ENCODE peak calls at places on chromosomes 3 and 15, in seven cellular contexts. A, N, I, U, O, R and Z are unnamed samples. For H3K27me3, the result is how much of the 10 kb centered on the place peaks cover.

GRCh38 chr3:16494094-16494493 is 19.4 kb downstream of the RFTN1 start:
- DNase-seq in A (no peak), N (no peak), I (no peak), U (no peak), O (no peak), R (no peak), Z (no peak)

GRCh38 chr15:44735482-44736260 is 657 bp upstream of the TRIM69 start:
- DNase-seq in A (no peak), N (peak), I (no peak), U (no peak), O (no peak), R (no peak), Z (peak)

GRCh38 chr15:83206387-83206970 is 1.1 kb downstream of the HDGFL3 start:
- DNase-seq in A (no peak), N (no peak), I (no peak), U (no peak), O (no peak), R (no peak), Z (no peak)

GRCh38 chr3:173479301-173479700 is 81.8 kb downstream of the NLGN1 start:
- DNase-seq in A (no peak), N (no peak), I (no peak), U (no peak), O (no peak), R (no peak), Z (no peak)

GRCh38 chr3:133703915-133704314 is 42.2 kb upstream of the TOPBP1 start:
- DNase-seq in A (no peak), N (no peak), I (no peak), U (no peak), O (no peak), R (no peak), Z (no peak)

GRCh38 chr3:185726254-185726967 is 98.4 kb downstream of the IGF2BP2 start:
- DNase-seq in A (peak), N (no peak), I (no peak), U (no peak), O (no peak), R (no peak), Z (no peak)

GRCh38 chr3:183202004-183202722 is 39.6 kb upstream of the LAMP3 start:
- DNase-seq in A (peak), N (no peak), I (no peak), U (no peak), O (no peak), R (no peak), Z (peak)

GRCh38 chr3:25820816-25821486 is 31.1 kb downstream of the OXSM start:
- DNase-seq in A (no peak), N (no peak), I (no peak), U (no peak), O (no peak), R (no peak), Z (no peak)

GRCh38 chr3:30531017-30531570 is 75.3 kb upstream of the TGFBR2 start:
- DNase-seq in A (no peak), N (no peak), I (no peak), U (no peak), O (no peak), R (no peak), Z (no peak)

GRCh38 chr3:127390365-127391025 is 102.6 kb upstream of the PRR20G start:
- DNase-seq in A (no peak), N (no peak), I (no peak), U (no peak), O (no peak), R (no peak), Z (no peak)

GRCh38 chr3:156161172-156161571 is 40.8 kb downstream of the KCNAB1 start:
- DNase-seq in A (no peak), N (no peak), I (no peak), U (peak), O (no peak), R (no peak), Z (no peak)

GRCh38 chr15:60423540-60423939 is 25.8 kb upstream of the ANXA2 start:
- DNase-seq in A (peak), N (no peak), I (no peak), U (peak), O (peak), R (no peak), Z (no peak)

GRCh38 chr15:65869954-65870871 is 922 bp downstream of the RAB11A start:
- DNase-seq in A (no peak), N (peak), I (no peak), U (peak), O (peak), R (peak), Z (peak)

GRCh38 chr15:87619161-87619960 is 637.2 kb downstream of the NTRK3 start:
- DNase-seq in A (no peak), N (no peak), I (no peak), U (peak), O (no peak), R (no peak), Z (no peak)

GRCh38 chr3:100389025-100389424 is 11.9 kb downstream of the TOMM70 start:
- DNase-seq in A (no peak), N (no peak), I (no peak), U (no peak), O (no peak), R (no peak), Z (no peak)

GRCh38 chr15:30033763-30034162 is 49.0 kb upstream of the GOLGA8J start:
- DNase-seq in A (no peak), N (no peak), I (no peak), U (no peak), O (no peak), R (no peak), Z (no peak)

GRCh38 chr3:36663666-36664291 is 100.6 kb downstream of the DCLK3 start:
- DNase-seq in A (no peak), N (no peak), I (no peak), U (no peak), O (no peak), R (no peak), Z (no peak)

GRCh38 chr3:39013289-39013688 is 38.5 kb downstream of the SCN11A start:
- DNase-seq in A (no peak), N (no peak), I (no peak), U (no peak), O (no peak), R (no peak), Z (no peak)

GRCh38 chr15:61099030-61099800 is 129.9 kb downstream of the RORA start:
- DNase-seq in A (no peak), N (no peak), I (no peak), U (no peak), O (no peak), R (no peak), Z (no peak)

GRCh38 chr3:19702416-19703078 is 231.5 kb downstream of the EFHB start:
- DNase-seq in A (no peak), N (no peak), I (no peak), U (no peak), O (no peak), R (peak), Z (no peak)

GRCh38 chr3:16338999-16339398 is 74.0 kb downstream of the OXNAD1 start:
- DNase-seq in A (no peak), N (peak), I (no peak), U (peak), O (no peak), R (no peak), Z (peak)

GRCh38 chr3:44237161-44237560 is 4.5 kb upstream of the TOPAZ1 start:
- DNase-seq in A (no peak), N (no peak), I (no peak), U (peak), O (no peak), R (no peak), Z (no peak)

GRCh38 chr3:179438836-179439235 is 12.4 kb downstream of the GNB4 start:
- DNase-seq in A (peak), N (no peak), I (no peak), U (no peak), O (no peak), R (peak), Z (no peak)

GRCh38 chr15:43225201-43225949 is 4.6 kb upstream of the EPB42 start:
- DNase-seq in A (peak), N (no peak), I (peak), U (peak), O (no peak), R (no peak), Z (peak)

GRCh38 chr3:66177026-66177425 is 43.8 kb upstream of the SLC25A26 start:
- DNase-seq in A (no peak), N (no peak), I (peak), U (no peak), O (no peak), R (no peak), Z (no peak)

GRCh38 chr15:33908396-33908795 is 59.9 kb upstream of the CHRM5 start:
- DNase-seq in A (no peak), N (no peak), I (no peak), U (no peak), O (no peak), R (no peak), Z (no peak)

GRCh38 chr3:115628075-115628412 is 4.7 kb downstream of the GAP43 start:
- DNase-seq in A (peak), N (no peak), I (no peak), U (no peak), O (no peak), R (no peak), Z (no peak)

GRCh38 chr3:114879059-114880031 is 267.7 kb downstream of the ZBTB20 start:
- DNase-seq in A (no peak), N (no peak), I (no peak), U (no peak), O (no peak), R (no peak), Z (no peak)

GRCh38 chr3:112990672-112991602 is at the start of gene GTPBP8:
- DNase-seq in A (peak), N (peak), I (peak), U (peak), O (peak), R (peak), Z (peak)
- TF ChIP-seq CTCF in A (no peak), N (no peak), I (peak), U (no peak), O (no peak), R (peak), Z (peak)

GRCh38 chr3:52053307-52054304 is 2.8 kb downstream of the DUSP7 start:
- DNase-seq in A (no peak), N (no peak), I (peak), U (no peak), O (peak), R (peak), Z (peak)

GRCh38 chr3:52054689-52055511 is 1.5 kb downstream of the DUSP7 start:
- DNase-seq in A (peak), N (no peak), I (no peak), U (no peak), O (no peak), R (peak), Z (no peak)

GRCh38 chr3:52051444-52051843 is 4.9 kb downstream of the DUSP7 start:
- DNase-seq in A (no peak), N (no peak), I (no peak), U (no peak), O (no peak), R (no peak), Z (no peak)

GRCh38 chr3:52050571-52050970 is 5.8 kb downstream of the DUSP7 start:
- DNase-seq in A (no peak), N (no peak), I (no peak), U (no peak), O (no peak), R (no peak), Z (no peak)

DNA sequence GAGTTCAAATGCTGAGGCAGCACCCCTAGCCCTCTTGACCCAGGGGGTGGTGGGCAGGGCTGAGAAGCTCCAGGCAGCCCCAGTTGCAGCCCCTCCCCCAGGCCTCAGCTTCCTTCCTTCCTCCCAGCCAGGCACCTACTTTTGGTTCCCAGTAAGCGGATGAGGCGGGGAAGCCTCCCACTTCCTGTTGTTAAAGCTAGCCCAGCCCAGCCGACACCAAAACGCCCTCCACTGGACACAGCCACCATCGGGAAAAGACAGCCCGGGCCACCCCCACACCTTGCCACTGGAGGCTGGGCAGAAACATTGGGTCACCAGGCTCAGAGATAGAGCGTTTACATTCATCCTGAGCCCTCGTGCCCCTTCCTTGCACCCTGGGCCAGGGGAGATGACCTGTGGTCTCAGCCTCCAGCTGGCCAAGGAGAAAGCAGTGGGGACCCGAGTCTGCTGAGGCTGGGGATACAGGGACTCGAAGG is 3.5 kb downstream of the DUSP7 start:
- DNase-seq in A (no peak), N (peak), I (peak), U (peak), O (peak), R (peak), Z (peak)
- H3K4me3 ChIP-seq in A (no peak), N (no peak), I (peak), U (no peak), O (peak), R (peak), Z (peak)

DNA sequence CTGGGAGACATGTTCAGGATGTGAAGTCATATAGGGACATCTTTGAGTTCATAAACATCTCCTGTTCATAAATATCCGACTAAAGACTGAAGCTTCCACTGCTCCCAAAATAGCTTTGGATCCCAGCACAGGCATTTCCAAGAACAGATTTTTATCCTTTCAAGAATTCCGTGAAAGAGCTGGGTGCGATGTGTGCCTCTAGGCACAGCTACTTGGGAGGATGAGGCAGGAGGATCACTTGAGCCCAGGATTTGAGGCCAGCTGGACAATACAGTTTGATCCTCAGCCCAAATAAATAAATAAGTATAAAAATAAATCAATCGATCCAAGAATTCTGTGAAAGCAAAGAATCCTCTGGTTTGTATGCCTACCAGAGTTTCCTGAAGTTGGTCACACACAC is 6.7 kb upstream of the ISLR2 start:
- DNase-seq in A (no peak), N (no peak), I (no peak), U (no peak), O (no peak), R (no peak), Z (no peak)
- H3K27me3 ChIP-seq in A (under half), N (under half), I (under half), U (half or more), O (half or more), R (under half), Z (under half)

DNA sequence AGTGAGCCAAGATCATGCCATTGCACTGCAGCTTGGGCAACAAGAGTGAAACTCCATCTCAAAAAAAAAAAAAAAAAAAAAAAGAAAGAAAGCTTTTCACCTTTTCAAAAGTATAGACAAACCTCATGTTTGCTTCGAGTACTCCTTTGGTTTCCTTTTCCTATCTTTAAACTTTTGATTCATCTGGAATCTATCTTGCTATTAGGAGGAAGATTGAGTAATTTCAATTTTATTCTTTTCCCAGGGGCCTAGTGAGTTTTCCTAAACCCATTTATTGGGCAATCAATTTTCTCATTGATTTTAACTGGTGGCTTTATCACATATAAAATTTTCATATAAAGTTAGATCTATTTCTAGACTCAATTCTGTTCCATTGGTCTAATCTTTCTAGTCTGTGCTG is 190.5 kb upstream of the VEPH1 start:
- DNase-seq in A (no peak), N (no peak), I (no peak), U (no peak), O (no peak), R (no peak), Z (no peak)
- TF ChIP-seq CTCF in A (no peak), N (no peak), I (no peak), U (no peak), O (no peak), R (no peak), Z (no peak)

DNA sequence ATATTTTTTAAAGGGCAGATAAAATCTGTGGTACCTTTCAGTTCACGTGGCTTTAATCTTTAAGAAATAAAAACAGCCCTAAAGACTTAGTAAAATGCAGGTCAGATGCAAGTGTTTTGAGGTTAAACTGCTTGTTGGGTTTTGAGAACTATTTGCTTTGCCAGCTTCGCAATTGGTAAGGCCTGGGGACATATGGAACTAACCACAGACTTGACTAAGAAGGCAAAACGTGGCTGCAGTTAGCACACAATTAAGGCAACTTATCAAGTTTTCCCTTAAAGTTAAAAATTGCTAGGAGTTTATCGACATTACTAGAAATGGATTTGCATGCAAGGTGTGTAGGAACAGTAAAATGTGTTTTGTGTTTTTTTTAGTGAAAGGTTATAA is 206.9 kb downstream of the ZNF385D start:
- DNase-seq in A (no peak), N (no peak), I (no peak), U (no peak), O (no peak), R (no peak), Z (no peak)
- H3K4me3 ChIP-seq in A (no peak), N (no peak), I (no peak), U (no peak), O (no peak), R (no peak), Z (no peak)

DNA sequence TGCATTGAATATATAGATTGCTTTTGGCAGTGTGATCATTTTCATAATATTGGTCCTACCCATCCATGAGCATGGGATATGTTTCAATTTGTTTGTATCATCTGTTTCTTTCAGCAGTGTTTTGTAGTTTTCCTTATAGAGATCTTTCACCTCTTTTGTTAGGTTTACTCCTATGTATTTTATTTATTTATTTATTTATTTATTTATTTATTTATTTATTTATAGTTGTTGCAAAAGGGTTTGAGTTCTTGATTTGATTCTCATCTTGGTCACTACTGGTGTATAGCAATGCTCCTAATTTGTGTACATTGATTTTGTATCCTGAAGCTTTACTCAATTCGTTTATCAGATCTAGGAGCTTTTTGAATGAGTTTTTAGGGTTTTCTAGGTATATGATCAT is 478.2 kb downstream of the UNC13C start:
- DNase-seq in A (no peak), N (no peak), I (no peak), U (no peak), O (no peak), R (no peak), Z (no peak)
- H3K27me3 ChIP-seq in A (under half), N (under half), I (under half), U (under half), O (under half), R (under half), Z (under half)

GRCh38 chr3:17894434-17895060 is 152.1 kb upstream of the TBC1D5 start:
- DNase-seq in A (peak), N (no peak), I (no peak), U (peak), O (no peak), R (no peak), Z (no peak)
- TF ChIP-seq CTCF in A (peak), N (no peak), I (no peak), U (peak), O (peak), R (peak), Z (peak)